ENCODE peak calls at places on chromosomes 4 and X, in six cellular contexts. T is Karpas-422, Y is fibroblast of the aortic adventitia, L is lower leg skin, J is BE2C, K is hepatocyte. E is an unnamed sample.
A peak's percentile ranks its signal among the peaks of the same experiment; 100 is the strongest.

GRCh38 chr4:40629401-40630334 is at the start of gene RBM47:
- DNase-seq in T (no peak), L (peak; percentile 94), Y (peak; percentile 68), K (peak; percentile 90), J (peak; percentile 34), E (peak; percentile 92)

GRCh38 chrX:133415276-133416105 is at the start of gene GPC4:
- DNase-seq in K (peak; percentile 67), Y (peak; percentile 12), J (no peak), T (no peak), L (peak; percentile 91), E (peak; percentile 11)

GRCh38 chr4:185227131-185227551 is 17.7 kb downstream of the SNX25 start:
- DNase-seq in J (no peak), Y (no peak), L (no peak), T (peak; percentile 54), K (peak; percentile 43), E (no peak)

GRCh38 chr4:78644744-78645330 is 93.3 kb downstream of the ANXA3 start:
- DNase-seq in J (peak; percentile 67), K (peak; percentile 81), L (peak; percentile 87), Y (peak; percentile 87), T (peak; percentile 66), E (peak; percentile 42)

GRCh38 chr4:4837921-4838601 is 21.4 kb upstream of the MSX1 start:
- DNase-seq in Y (no peak), T (no peak), J (no peak), K (no peak), L (peak; percentile 48), E (no peak)

GRCh38 chrX:140274761-140275525 is 229.9 kb downstream of the SOX3 start:
- DNase-seq in J (no peak), T (no peak), Y (peak; percentile 52), K (no peak), L (no peak), E (no peak)

GRCh38 chr4:146368209-146368608 is 153.5 kb downstream of the SLC10A7 start:
- DNase-seq in L (no peak), K (peak; percentile 7), J (peak; percentile 15), T (no peak), Y (peak; percentile 16), E (no peak)

GRCh38 chrX:10750581-10750980 is 130.2 kb upstream of the MID1 start:
- DNase-seq in J (no peak), Y (no peak), L (no peak), T (no peak), K (no peak), E (no peak)

GRCh38 chr4:21979196-21979595 is 30.6 kb upstream of the KCNIP4 start:
- DNase-seq in L (no peak), J (no peak), T (no peak), Y (no peak), K (no peak), E (no peak)

GRCh38 chrX:108022491-108023089 is 22.3 kb upstream of the VSIG1 start:
- DNase-seq in Y (no peak), J (no peak), L (no peak), K (no peak), T (no peak), E (no peak)

GRCh38 chrX:18471296-18471695 is 45.9 kb downstream of the CDKL5 start:
- DNase-seq in Y (no peak), T (no peak), K (no peak), L (no peak), J (no peak), E (no peak)

GRCh38 chr4:35461931-35462659 is 782.2 kb downstream of the ARAP2 start:
- DNase-seq in K (no peak), L (peak; percentile 66), Y (no peak), T (no peak), J (peak; percentile 61), E (no peak)

GRCh38 chrX:153925739-153926593 is at the start of gene ARHGAP4:
- DNase-seq in L (no peak), J (no peak), Y (no peak), K (no peak), T (peak; percentile 88), E (no peak)

GRCh38 chr4:147730333-147730732 is 1.6 kb upstream of the ARHGAP10 start:
- DNase-seq in K (no peak), J (no peak), T (no peak), L (no peak), Y (no peak), E (no peak)

GRCh38 chrX:13491061-13491460 is 78.3 kb upstream of the EGFL6 start:
- DNase-seq in L (no peak), Y (no peak), K (no peak), J (no peak), T (no peak), E (no peak)

GRCh38 chr4:9762823-9763475 is 18.5 kb upstream of the DRD5 start:
- DNase-seq in T (peak; percentile 88), Y (peak; percentile 74), K (peak; percentile 86), J (peak; percentile 44), L (no peak), E (peak; percentile 50)

GRCh38 chr4:185524888-185525863 is 10.1 kb downstream of the PDLIM3 start:
- DNase-seq in L (no peak), Y (no peak), T (no peak), K (no peak), J (peak; percentile 64), E (no peak)

GRCh38 chrX:54786972-54787371 is 11.1 kb downstream of the ITIH6 start:
- DNase-seq in L (no peak), T (peak; percentile 56), K (no peak), Y (no peak), J (peak; percentile 35), E (no peak)

GRCh38 chrX:71815121-71815905 is 52.2 kb downstream of the CXorf49B start:
- DNase-seq in K (no peak), L (peak; percentile 64), Y (no peak), T (no peak), J (no peak), E (no peak)

GRCh38 chr4:139853309-139853708 is 187.7 kb downstream of the MGST2 start:
- DNase-seq in K (no peak), Y (no peak), J (no peak), T (no peak), L (no peak), E (no peak)

GRCh38 chr4:122588453-122589238 is 32.2 kb downstream of the IL21 start:
- DNase-seq in J (no peak), Y (peak; percentile 40), K (no peak), T (peak; percentile 88), L (no peak), E (no peak)

GRCh38 chr4:8615366-8615765 is 22.8 kb downstream of the CPZ start:
- DNase-seq in T (no peak), Y (no peak), L (no peak), J (no peak), K (no peak), E (no peak)

GRCh38 chr4:146059865-146060264 is 115.7 kb upstream of the LSM6 start:
- DNase-seq in L (no peak), K (no peak), J (no peak), Y (no peak), T (peak; percentile 93), E (no peak)

GRCh38 chr4:125703443-125703842 is 388.7 kb downstream of the FAT4 start:
- DNase-seq in L (no peak), K (peak; percentile 48), J (no peak), T (no peak), Y (peak; percentile 54), E (no peak)

DNA sequence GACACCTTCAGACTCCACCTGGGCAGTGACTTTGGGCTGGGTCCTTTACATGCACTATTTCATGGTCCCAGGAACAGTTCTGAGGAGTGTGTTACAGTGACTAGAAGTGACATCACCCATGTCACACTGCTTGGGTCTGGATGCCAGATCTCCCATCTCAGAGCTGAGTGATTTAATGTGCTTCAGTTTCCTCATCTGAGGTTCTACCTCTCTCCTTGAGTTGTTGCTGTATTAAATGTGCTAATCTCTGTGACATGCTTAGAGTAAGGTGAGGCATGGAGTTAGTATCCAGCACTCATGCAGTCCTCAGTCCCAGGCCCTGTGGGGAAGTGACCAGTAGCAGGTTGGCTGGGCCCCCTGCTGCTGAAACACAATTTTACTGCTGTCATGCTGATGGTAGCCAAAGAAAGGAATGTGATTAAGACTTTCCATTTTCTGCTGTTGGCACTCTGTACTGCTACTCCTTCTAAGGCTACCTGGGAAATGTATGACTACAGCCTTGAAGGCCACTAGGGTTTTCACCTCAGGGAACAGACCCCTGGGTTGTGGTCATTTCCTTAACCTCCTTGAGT is 639.6 kb downstream of the MID1IP1 start:
- DNase-seq in Y (no peak), T (no peak), L (no peak), J (no peak), K (no peak), E (no peak)
- H3K4me3 ChIP-seq in Y (no peak overlapping the region), T (no peak overlapping the region), L (no peak overlapping the region), J (no peak overlapping the region), K (no peak overlapping the region), E (no peak overlapping the region)

GRCh38 chr4:53196872-53197759 is 168.7 kb downstream of the SCFD2 start:
- DNase-seq in L (no peak), T (peak; percentile 90), Y (peak; percentile 97), J (no peak), K (peak; percentile 84), E (peak; percentile 61)
- H3K4me3 ChIP-seq in L (no peak overlapping the region), T (no peak overlapping the region), Y (no peak overlapping the region), J (no peak overlapping the region), K (no peak overlapping the region), E (no peak overlapping the region)

GRCh38 chr4:3657917-3658913 is 108.0 kb upstream of the ADRA2C start:
- DNase-seq in Y (peak; percentile 79), L (peak; percentile 89), K (no peak), J (peak; percentile 45), T (no peak), E (no peak)
- H3K4me3 ChIP-seq in Y (no peak overlapping the region), L (no peak overlapping the region), K (no peak overlapping the region), J (no peak overlapping the region), T (no peak overlapping the region), E (no peak overlapping the region)

DNA sequence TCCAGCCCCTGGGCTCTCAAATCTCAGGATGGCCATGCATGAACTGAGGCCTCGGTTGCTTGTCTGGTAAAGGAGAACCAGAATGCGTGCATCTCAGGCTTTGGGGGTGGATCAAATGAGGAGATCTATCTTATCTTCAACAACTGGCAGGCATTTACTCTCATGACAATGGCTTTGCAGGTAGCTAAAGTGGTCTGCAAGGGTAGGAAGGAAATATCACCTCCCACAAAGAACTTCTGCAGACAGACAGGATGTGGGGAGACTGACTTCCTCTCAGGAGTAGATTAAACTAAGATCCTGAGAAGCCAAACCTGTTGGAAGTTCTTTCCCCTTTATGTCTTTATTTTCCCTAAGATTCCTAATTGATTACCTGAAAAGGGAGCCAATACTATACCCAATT is 7.8 kb downstream of the LDB2 start:
- DNase-seq in Y (no peak), L (no peak), T (no peak), J (no peak), K (no peak), E (no peak)
- H3K4me3 ChIP-seq in Y (no peak overlapping the region), L (no peak overlapping the region), T (no peak overlapping the region), J (no peak overlapping the region), K (no peak overlapping the region), E (no peak overlapping the region)

GRCh38 chrX:103309860-103310591 is 764 bp downstream of the BEX2 start:
- DNase-seq in L (no peak), K (peak; percentile 3), T (no peak), J (no peak), Y (no peak), E (no peak)
- H3K4me3 ChIP-seq in L (peak overlapping the region; percentile 40), K (peak overlapping the region; percentile 58), T (peak overlapping the region; percentile 76), J (peak overlapping the region; percentile 71), Y (peak overlapping the region; percentile 52), E (peak overlapping the region; percentile 74)